ENCODE peak calls at places on chromosomes 6 and 20, in ten cellular contexts. P is AG20443; H is putamen; E is NCI-H2081; B is H54; Y is head of caudate nucleus; A is adrenal gland; O is activated T-cell treated with anti-CD3 and anti-CD28 coated beads for 48 hours; S is activated CD4-positive, alpha-beta T cell treated with anti-CD3 and anti-CD28 coated beads, Interleukin-2, amount 10 ng/mL, durations not matched to agents 7 days and 5 days; G is cardiac muscle cell. W is an unnamed sample.

GRCh38 chr6:75759207-75759606 is 10.2 kb downstream of the MYO6 start:
- DNase-seq in G (no peak), A (no peak), E (no peak), S (no peak), Y (no peak), O (no peak), P (no peak), B (no peak), H (no peak), W (no peak)

GRCh38 chr20:62704341-62704948 is 4.2 kb upstream of the NTSR1 start:
- DNase-seq in A (peak), O (no peak), Y (peak), P (peak), S (no peak), H (no peak), G (peak), B (peak), E (peak), W (no peak)

GRCh38 chr20:63539092-63539430 is 1.9 kb upstream of the PTK6 start:
- DNase-seq in Y (no peak), O (no peak), B (no peak), G (no peak), S (no peak), A (no peak), H (no peak), E (no peak), P (no peak), W (no peak)

GRCh38 chr6:152642578-152643375 is 5.6 kb upstream of the SYNE1 start:
- DNase-seq in G (peak), Y (peak), S (peak), E (peak), A (peak), H (peak), O (no peak), P (peak), B (peak), W (peak)

GRCh38 chr6:74892091-74892490 is 313.8 kb downstream of the COL12A1 start:
- DNase-seq in P (no peak), A (no peak), B (no peak), S (no peak), G (no peak), H (no peak), O (no peak), E (no peak), Y (no peak), W (no peak)

GRCh38 chr6:92690997-92691599 is 728.3 kb downstream of the EPHA7 start:
- DNase-seq in Y (no peak), E (no peak), P (no peak), S (no peak), O (no peak), H (no peak), B (no peak), G (peak), A (no peak), W (no peak)

GRCh38 chr6:130694617-130695016 is 132.6 kb upstream of the SMLR1 start:
- DNase-seq in S (no peak), A (no peak), B (no peak), E (no peak), G (no peak), H (no peak), P (no peak), Y (no peak), O (no peak), W (no peak)

GRCh38 chr6:105993769-105994521 is 92.2 kb upstream of the PRDM1 start:
- DNase-seq in P (peak), G (peak), B (no peak), O (no peak), S (peak), A (no peak), Y (no peak), E (no peak), H (no peak), W (peak)

GRCh38 chr20:44745560-44746366 is at the start of gene KCNK15:
- DNase-seq in B (no peak), E (no peak), P (peak), S (peak), O (peak), H (no peak), G (peak), Y (no peak), A (peak), W (no peak)

GRCh38 chr20:2760381-2761305 is 39.8 kb downstream of the CPXM1 start:
- DNase-seq in Y (no peak), S (no peak), G (no peak), E (no peak), O (no peak), H (no peak), B (no peak), A (no peak), P (peak), W (no peak)

GRCh38 chr6:162798546-162798945 is 70.8 kb downstream of the PACRG start:
- DNase-seq in B (no peak), P (no peak), A (no peak), Y (no peak), S (no peak), O (no peak), G (no peak), H (no peak), E (no peak), W (peak)

GRCh38 chr6:113049190-113049589 is 702.1 kb downstream of the RFPL4B start:
- DNase-seq in B (no peak), H (no peak), A (no peak), P (no peak), O (no peak), Y (no peak), E (no peak), G (no peak), S (no peak), W (no peak)

GRCh38 chr6:44058617-44059358 is 68.5 kb downstream of the MRPL14 start:
- DNase-seq in A (peak), B (peak), H (no peak), S (no peak), O (peak), E (no peak), P (peak), Y (peak), G (no peak), W (no peak)

GRCh38 chr6:80676386-80676785 is 569.9 kb downstream of the BCKDHB start:
- DNase-seq in O (no peak), H (no peak), P (no peak), S (no peak), A (no peak), B (no peak), Y (no peak), G (no peak), E (no peak), W (no peak)

GRCh38 chr6:11450061-11450460 is 87.5 kb upstream of the TMEM170B start:
- DNase-seq in E (no peak), P (no peak), S (no peak), H (no peak), B (no peak), G (no peak), A (no peak), Y (no peak), O (no peak), W (no peak)

GRCh38 chr6:101083533-101084172 is 202.5 kb upstream of the ASCC3 start:
- DNase-seq in H (no peak), B (peak), P (peak), A (no peak), S (no peak), O (no peak), E (peak), Y (no peak), G (no peak), W (no peak)

GRCh38 chr6:166595061-166595780 is 8.7 kb upstream of the RAMACL start:
- DNase-seq in Y (no peak), E (no peak), H (no peak), A (no peak), G (no peak), B (no peak), O (no peak), P (peak), S (no peak), W (no peak)